ENCODE peak calls at places on chromosomes 7 and 10, in five cellular contexts. One of them, this sample, is unnamed.

GRCh38 chr7:54109501-54109900 is 432.7 kb upstream of the VSTM2A start:
- DNase-seq in choroid plexus epithelial cell: no peak
- DNase-seq in fibroblast of lung: no peak
- DNase-seq in A549: no peak
- DNase-seq in HS-27A: no peak
- DNase-seq in this sample: no peak

GRCh38 chr7:30912986-30913671 is 1.5 kb downstream of the AQP1 start:
- DNase-seq in choroid plexus epithelial cell: no peak
- DNase-seq in fibroblast of lung: no peak
- DNase-seq in A549: no peak
- DNase-seq in HS-27A: no peak
- DNase-seq in this sample: no peak

GRCh38 chr7:114370177-114370576 is 44.4 kb upstream of the FOXP2 start:
- DNase-seq in choroid plexus epithelial cell: no peak
- DNase-seq in fibroblast of lung: no peak
- DNase-seq in A549: no peak
- DNase-seq in HS-27A: no peak
- DNase-seq in this sample: no peak

GRCh38 chr10:114544045-114544659 is 113.9 kb downstream of the ABLIM1 start:
- DNase-seq in choroid plexus epithelial cell: no peak
- DNase-seq in fibroblast of lung: no peak
- DNase-seq in A549: no peak
- DNase-seq in HS-27A: no peak
- DNase-seq in this sample: no peak

GRCh38 chr7:99419323-99420021 is 10.7 kb downstream of the BUD31 start:
- DNase-seq in choroid plexus epithelial cell: no peak
- DNase-seq in fibroblast of lung: no peak
- DNase-seq in A549: no peak
- DNase-seq in HS-27A: no peak
- DNase-seq in this sample: peak; percentile 66

GRCh38 chr7:2465928-2466327 is 10.3 kb downstream of the GRIFIN start:
- DNase-seq in choroid plexus epithelial cell: no peak
- DNase-seq in fibroblast of lung: no peak
- DNase-seq in A549: no peak
- DNase-seq in HS-27A: no peak
- DNase-seq in this sample: peak; percentile 52

GRCh38 chr10:96448021-96448457 is 65.7 kb downstream of the TLL2 start:
- DNase-seq in choroid plexus epithelial cell: peak; percentile 65
- DNase-seq in fibroblast of lung: no peak
- DNase-seq in A549: no peak
- DNase-seq in HS-27A: no peak
- DNase-seq in this sample: peak; percentile 50

GRCh38 chr10:132206377-132206745 is 19.6 kb downstream of the DPYSL4 start:
- DNase-seq in choroid plexus epithelial cell: no peak
- DNase-seq in fibroblast of lung: no peak
- DNase-seq in A549: no peak
- DNase-seq in HS-27A: no peak
- DNase-seq in this sample: no peak

GRCh38 chr7:131026297-131027003 is 292.4 kb upstream of the KLF14 start:
- DNase-seq in choroid plexus epithelial cell: peak; percentile 64
- DNase-seq in fibroblast of lung: peak; percentile 72
- DNase-seq in A549: no peak
- DNase-seq in HS-27A: no peak
- DNase-seq in this sample: no peak

GRCh38 chr10:29435809-29436501 is 147.1 kb downstream of the LYZL1 start:
- DNase-seq in choroid plexus epithelial cell: peak; percentile 30
- DNase-seq in fibroblast of lung: peak; percentile 27
- DNase-seq in A549: no peak
- DNase-seq in HS-27A: no peak
- DNase-seq in this sample: no peak

GRCh38 chr10:132056663-132057062 is 9.1 kb upstream of the JAKMIP3 start:
- DNase-seq in choroid plexus epithelial cell: no peak
- DNase-seq in fibroblast of lung: no peak
- DNase-seq in A549: no peak
- DNase-seq in HS-27A: no peak
- DNase-seq in this sample: peak; percentile 35

GRCh38 chr7:47102442-47102841 is 479.5 kb downstream of the TNS3 start:
- DNase-seq in choroid plexus epithelial cell: no peak
- DNase-seq in fibroblast of lung: no peak
- DNase-seq in A549: no peak
- DNase-seq in HS-27A: no peak
- DNase-seq in this sample: no peak

GRCh38 chr7:142194201-142194600 is 63.7 kb downstream of the PRSS58 start:
- DNase-seq in choroid plexus epithelial cell: no peak
- DNase-seq in fibroblast of lung: no peak
- DNase-seq in A549: no peak
- DNase-seq in HS-27A: no peak
- DNase-seq in this sample: no peak

GRCh38 chr10:132469197-132469942 is 68.2 kb upstream of the INPP5A start:
- DNase-seq in choroid plexus epithelial cell: no peak
- DNase-seq in fibroblast of lung: no peak
- DNase-seq in A549: no peak
- DNase-seq in HS-27A: no peak
- DNase-seq in this sample: no peak